ENCODE peak calls at places on chromosome 1, in six cellular contexts. S is H1, X is heart right ventricle, A is colonic mucosa, C is testis, K is adrenal gland. P is an unnamed sample. For H3K4me1, the result is how much of the 10 kb centered on the place peaks cover.

GRCh38 chr1:4207842-4208692 is 308.0 kb upstream of the C1orf174 start:
- DNase-seq in S (no peak), C (no peak), A (no peak), K (no peak), X (no peak), P (no peak)

GRCh38 chr1:228923973-228924766 is 188.9 kb downstream of the RHOU start:
- DNase-seq in C (peak), A (no peak), K (no peak), S (no peak), X (no peak), P (no peak)

GRCh38 chr1:57017717-57018116 is 51.9 kb upstream of the C8B start:
- DNase-seq in K (no peak), C (no peak), X (no peak), A (no peak), S (peak), P (no peak)

GRCh38 chr1:56451491-56451890 is 127.9 kb downstream of the PLPP3 start:
- DNase-seq in K (no peak), C (no peak), A (peak), S (no peak), X (no peak), P (no peak)

GRCh38 chr1:38270241-38270871 is 223.8 kb upstream of the POU3F1 start:
- DNase-seq in K (no peak), X (no peak), C (no peak), S (peak), A (no peak), P (no peak)

GRCh38 chr1:15843826-15844572 is 3.5 kb upstream of the SPEN start:
- DNase-seq in C (no peak), X (no peak), S (no peak), K (no peak), A (no peak), P (no peak)

GRCh38 chr1:217137210-217137871 is 414.1 kb upstream of the ESRRG start:
- DNase-seq in S (peak), X (no peak), A (no peak), C (no peak), K (no peak), P (no peak)

GRCh38 chr1:154772611-154773515 is 97.2 kb downstream of the KCNN3 start:
- DNase-seq in S (peak), K (no peak), X (no peak), A (no peak), C (no peak), P (no peak)

GRCh38 chr1:118842462-118843201 is 145.5 kb downstream of the TBX15 start:
- DNase-seq in A (peak), X (no peak), C (no peak), K (no peak), S (no peak), P (peak)

GRCh38 chr1:8021676-8022266 is 4.3 kb downstream of the ERRFI1 start:
- DNase-seq in K (no peak), S (no peak), A (no peak), C (no peak), X (no peak), P (no peak)

GRCh38 chr1:8023287-8023994 is 2.7 kb downstream of the ERRFI1 start:
- DNase-seq in K (no peak), X (no peak), S (no peak), A (no peak), C (no peak), P (no peak)

GRCh38 chr1:8024329-8024728 is 1.8 kb downstream of the ERRFI1 start:
- DNase-seq in K (no peak), X (no peak), C (no peak), A (no peak), S (no peak), P (no peak)

GRCh38 chr1:8023995-8024313 is 2.2 kb downstream of the ERRFI1 start:
- DNase-seq in X (no peak), C (no peak), S (no peak), K (no peak), A (no peak), P (no peak)

GRCh38 chr1:8022395-8023286 is 3.5 kb downstream of the ERRFI1 start:
- DNase-seq in S (no peak), C (no peak), A (no peak), X (no peak), K (no peak), P (no peak)
- H3K4me1 ChIP-seq in S (under half), C (under half), A (under half), X (under half), K (half or more), P (half or more)

GRCh38 chr1:197775282-197776262 is at the start of gene DENND1B:
- DNase-seq in C (peak), A (peak), K (peak), X (peak), S (peak), P (peak)
- H3K27ac ChIP-seq in C (peak), A (peak), K (peak), X (peak), S (no peak), P (peak)

GRCh38 chr1:165884009-165884689 is 56.7 kb downstream of the UCK2 start:
- DNase-seq in A (no peak), K (peak), X (no peak), C (no peak), S (no peak), P (no peak)

GRCh38 chr1:165880993-165881392 is 53.6 kb downstream of the UCK2 start:
- DNase-seq in X (no peak), K (no peak), C (no peak), S (no peak), A (no peak), P (no peak)

GRCh38 chr1:165883056-165883455 is 55.6 kb downstream of the UCK2 start:
- DNase-seq in A (no peak), K (no peak), S (no peak), X (no peak), C (no peak), P (no peak)

GRCh38 chr1:165879946-165880345 is 52.5 kb downstream of the UCK2 start:
- DNase-seq in K (no peak), X (no peak), C (no peak), S (no peak), A (no peak), P (no peak)

GRCh38 chr1:165882168-165882837 is 54.9 kb downstream of the UCK2 start:
- DNase-seq in C (no peak), X (no peak), S (no peak), K (no peak), A (no peak), P (no peak)
- TF ChIP-seq CTCF in C (no peak), X (no peak), S (no peak), K (no peak), A (no peak), P (no peak)

DNA sequence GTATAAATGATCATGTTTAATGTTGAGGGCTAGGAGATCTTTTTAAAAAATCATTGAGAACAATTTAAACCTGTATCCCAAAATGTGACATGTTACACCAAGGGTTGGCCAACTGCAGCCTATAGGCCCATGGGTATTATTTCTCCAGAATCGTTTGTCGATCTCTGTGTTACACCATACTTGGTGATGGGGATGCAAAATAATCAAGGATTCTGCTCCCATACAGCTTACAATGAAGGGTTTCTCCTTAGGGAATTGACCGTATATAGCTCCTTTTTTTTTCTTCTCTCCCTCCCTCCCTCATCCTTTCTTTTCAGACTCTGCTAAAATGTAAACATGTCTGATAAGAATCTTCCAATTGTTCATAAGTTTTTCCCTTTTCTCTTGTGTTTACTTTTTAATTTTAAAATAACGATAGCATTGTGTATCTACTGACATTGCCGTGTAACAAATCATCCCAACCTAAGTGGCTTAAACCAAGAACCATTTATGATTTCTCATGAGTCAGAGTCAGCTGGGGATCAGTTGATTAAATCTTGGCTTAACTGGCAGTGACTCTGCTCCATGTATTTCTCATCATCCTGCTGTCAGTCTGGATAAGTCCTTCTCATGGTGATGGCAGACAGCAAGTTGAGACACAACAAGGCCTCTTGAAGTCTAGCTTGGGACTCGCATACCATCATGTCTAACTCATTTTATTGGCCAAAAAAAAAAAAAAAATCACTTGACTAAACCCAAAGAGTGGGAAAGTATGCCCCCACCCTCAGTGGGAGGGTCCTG is 48.0 kb downstream of the MARK1 start:
- DNase-seq in K (no peak), C (no peak), S (no peak), X (no peak), A (no peak), P (no peak)
- H3K4me1 ChIP-seq in K (under half), C (under half), S (under half), X (under half), A (under half), P (under half)

GRCh38 chr1:177210071-177210470 is 39.3 kb downstream of the BRINP2 start:
- DNase-seq in S (no peak), A (no peak), C (no peak), K (no peak), X (no peak), P (no peak)
- H3K27ac ChIP-seq in S (no peak), A (no peak), C (no peak), K (peak), X (peak), P (no peak)

P was measured in lower lobe of right lung.